ENCODE peak calls at places on chromosome 5, in five cellular contexts. One of them, this sample, is unnamed.

GRCh38 chr5:138449501-138450239 is 10.8 kb downstream of the REEP2 start:
- DNase-seq in fibroblast of lung: peak
- DNase-seq in mammary epithelial cell: peak
- DNase-seq in DND-41: peak
- DNase-seq in adipocyte: peak
- DNase-seq in this sample: no peak

GRCh38 chr5:170149206-170149515 is 43.5 kb downstream of the FOXI1 start:
- DNase-seq in DND-41: no peak
- DNase-seq in mammary epithelial cell: no peak
- DNase-seq in adipocyte: no peak
- DNase-seq in fibroblast of lung: no peak
- DNase-seq in this sample: no peak

GRCh38 chr5:42811591-42812392 is at the start of gene SELENOP:
- DNase-seq in DND-41: no peak
- DNase-seq in mammary epithelial cell: peak
- DNase-seq in adipocyte: no peak
- DNase-seq in fibroblast of lung: no peak
- DNase-seq in this sample: peak

GRCh38 chr5:83450183-83450839 is 21.2 kb upstream of the VCAN start:
- DNase-seq in fibroblast of lung: no peak
- DNase-seq in mammary epithelial cell: peak
- DNase-seq in adipocyte: no peak
- DNase-seq in DND-41: no peak
- DNase-seq in this sample: no peak

GRCh38 chr5:82356808-82357671 is 78.9 kb upstream of the RPS23 start:
- DNase-seq in fibroblast of lung: peak
- DNase-seq in mammary epithelial cell: peak
- DNase-seq in DND-41: peak
- DNase-seq in adipocyte: peak
- DNase-seq in this sample: no peak

GRCh38 chr5:99138911-99139310 is 210.1 kb upstream of the CHD1 start:
- DNase-seq in fibroblast of lung: no peak
- DNase-seq in adipocyte: no peak
- DNase-seq in DND-41: no peak
- DNase-seq in mammary epithelial cell: no peak
- DNase-seq in this sample: no peak

GRCh38 chr5:6820851-6821479 is 107.7 kb downstream of the TENT4A start:
- DNase-seq in DND-41: peak
- DNase-seq in mammary epithelial cell: no peak
- DNase-seq in fibroblast of lung: no peak
- DNase-seq in adipocyte: no peak
- DNase-seq in this sample: peak

GRCh38 chr5:148615644-148616283 is 38.6 kb downstream of the HTR4 start:
- DNase-seq in adipocyte: peak
- DNase-seq in DND-41: no peak
- DNase-seq in mammary epithelial cell: peak
- DNase-seq in fibroblast of lung: peak
- DNase-seq in this sample: no peak

GRCh38 chr5:571791-572190 is 40.3 kb upstream of the CEP72 start:
- DNase-seq in DND-41: no peak
- DNase-seq in adipocyte: no peak
- DNase-seq in fibroblast of lung: no peak
- DNase-seq in mammary epithelial cell: no peak
- DNase-seq in this sample: no peak

GRCh38 chr5:60339691-60340191 is 360.2 kb downstream of the DEPDC1B start:
- DNase-seq in mammary epithelial cell: no peak
- DNase-seq in fibroblast of lung: peak
- DNase-seq in DND-41: no peak
- DNase-seq in adipocyte: no peak
- DNase-seq in this sample: no peak

GRCh38 chr5:131952286-131952857 is 6.9 kb upstream of the MEIKIN start:
- DNase-seq in DND-41: no peak
- DNase-seq in adipocyte: peak
- DNase-seq in mammary epithelial cell: no peak
- DNase-seq in fibroblast of lung: no peak
- DNase-seq in this sample: no peak

GRCh38 chr5:57650360-57651069 is 167.9 kb upstream of the ACTBL2 start:
- DNase-seq in DND-41: peak
- DNase-seq in adipocyte: peak
- DNase-seq in mammary epithelial cell: peak
- DNase-seq in fibroblast of lung: peak
- DNase-seq in this sample: peak

GRCh38 chr5:132094393-132095076 is 20.9 kb downstream of the CSF2 start:
- DNase-seq in fibroblast of lung: peak
- DNase-seq in mammary epithelial cell: peak
- DNase-seq in adipocyte: peak
- DNase-seq in DND-41: no peak
- DNase-seq in this sample: no peak

GRCh38 chr5:36878421-36879088 is 2.0 kb downstream of the NIPBL start:
- DNase-seq in fibroblast of lung: peak
- DNase-seq in mammary epithelial cell: peak
- DNase-seq in DND-41: no peak
- DNase-seq in adipocyte: peak
- DNase-seq in this sample: no peak

GRCh38 chr5:1656271-1656975 is 132.7 kb upstream of the LPCAT1 start:
- DNase-seq in fibroblast of lung: no peak
- DNase-seq in mammary epithelial cell: no peak
- DNase-seq in adipocyte: no peak
- DNase-seq in DND-41: no peak
- DNase-seq in this sample: no peak

GRCh38 chr5:128869970-128870747 is 95.1 kb upstream of the SLC27A6 start:
- DNase-seq in adipocyte: peak
- DNase-seq in fibroblast of lung: no peak
- DNase-seq in DND-41: no peak
- DNase-seq in mammary epithelial cell: no peak
- DNase-seq in this sample: no peak

GRCh38 chr5:170057311-170057710 is 48.4 kb upstream of the FOXI1 start:
- DNase-seq in adipocyte: no peak
- DNase-seq in DND-41: no peak
- DNase-seq in fibroblast of lung: no peak
- DNase-seq in mammary epithelial cell: no peak
- DNase-seq in this sample: no peak

GRCh38 chr5:1021136-1021968 is 12.8 kb downstream of the NKD2 start:
- DNase-seq in mammary epithelial cell: no peak
- DNase-seq in fibroblast of lung: no peak
- DNase-seq in DND-41: no peak
- DNase-seq in adipocyte: peak
- DNase-seq in this sample: no peak

GRCh38 chr5:172741206-172741582 is 29.8 kb downstream of the DUSP1 start:
- DNase-seq in DND-41: no peak
- DNase-seq in adipocyte: no peak
- DNase-seq in mammary epithelial cell: no peak
- DNase-seq in fibroblast of lung: no peak
- DNase-seq in this sample: no peak
- H3K9ac ChIP-seq in DND-41: no peak
- H3K9ac ChIP-seq in adipocyte: peak
- H3K9ac ChIP-seq in mammary epithelial cell: peak
- H3K9ac ChIP-seq in fibroblast of lung: peak
- H3K9ac ChIP-seq in this sample: no peak

GRCh38 chr5:157388148-157388547 is 71.9 kb upstream of the NIPAL4 start:
- DNase-seq in fibroblast of lung: peak
- DNase-seq in mammary epithelial cell: no peak
- DNase-seq in adipocyte: peak
- DNase-seq in DND-41: no peak
- DNase-seq in this sample: no peak
- H3K9ac ChIP-seq in fibroblast of lung: no peak
- H3K9ac ChIP-seq in mammary epithelial cell: no peak
- H3K9ac ChIP-seq in adipocyte: no peak
- H3K9ac ChIP-seq in DND-41: no peak
- H3K9ac ChIP-seq in this sample: no peak

GRCh38 chr5:69038539-69038938 is 55.3 kb upstream of the SLC30A5 start:
- DNase-seq in mammary epithelial cell: no peak
- DNase-seq in fibroblast of lung: no peak
- DNase-seq in DND-41: no peak
- DNase-seq in adipocyte: no peak
- DNase-seq in this sample: no peak

GRCh38 chr5:69046375-69046957 is 47.3 kb upstream of the SLC30A5 start:
- DNase-seq in adipocyte: peak
- DNase-seq in fibroblast of lung: peak
- DNase-seq in mammary epithelial cell: no peak
- DNase-seq in DND-41: no peak
- DNase-seq in this sample: no peak

GRCh38 chr5:69042500-69042899 is 51.3 kb upstream of the SLC30A5 start:
- DNase-seq in DND-41: peak
- DNase-seq in adipocyte: no peak
- DNase-seq in fibroblast of lung: no peak
- DNase-seq in mammary epithelial cell: no peak
- DNase-seq in this sample: no peak

GRCh38 chr5:69039829-69040228 is 54.0 kb upstream of the SLC30A5 start:
- DNase-seq in fibroblast of lung: no peak
- DNase-seq in adipocyte: no peak
- DNase-seq in DND-41: no peak
- DNase-seq in mammary epithelial cell: no peak
- DNase-seq in this sample: no peak

DNA sequence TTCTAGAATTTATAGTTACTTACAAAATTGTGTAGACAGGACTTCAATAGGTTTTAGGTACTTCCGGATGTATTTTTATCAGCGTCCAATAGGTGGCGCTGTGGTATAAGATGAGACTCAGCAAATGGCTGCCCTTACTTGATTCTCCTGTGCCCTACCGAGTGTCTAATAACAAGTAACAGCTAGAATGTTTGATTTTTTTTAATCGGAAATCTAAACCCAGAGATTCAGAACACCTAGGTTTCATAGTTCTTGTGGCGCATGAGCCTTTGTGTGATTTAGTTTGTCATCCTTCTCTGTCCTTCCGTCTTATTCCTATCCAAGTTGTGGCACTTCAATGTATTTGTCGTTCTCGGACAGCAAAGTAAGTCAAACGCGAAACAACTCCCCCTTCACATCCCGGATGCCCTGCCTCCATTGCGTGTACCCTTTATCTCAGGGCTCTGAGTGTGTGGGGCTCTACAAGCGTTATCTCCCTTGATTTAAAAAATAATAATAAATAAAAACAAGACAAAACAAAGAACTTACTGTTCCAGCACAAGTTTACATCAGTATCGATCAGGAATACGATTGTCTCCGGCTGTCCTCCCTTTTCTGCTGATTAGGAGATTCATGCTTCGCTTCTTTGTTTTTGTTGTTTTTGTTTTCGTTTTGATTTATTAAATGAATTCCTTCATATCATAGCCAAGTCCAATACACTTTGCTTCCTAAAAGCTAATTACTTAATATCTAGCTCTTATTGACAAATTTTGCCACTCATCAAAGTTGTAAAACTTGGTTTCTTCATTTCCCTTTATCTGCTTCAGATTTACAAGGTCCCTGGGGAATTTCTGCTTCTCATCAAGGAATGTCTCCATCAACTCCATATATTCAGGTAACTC is 50.7 kb upstream of the SLC30A5 start:
- DNase-seq in mammary epithelial cell: peak
- DNase-seq in DND-41: peak
- DNase-seq in adipocyte: peak
- DNase-seq in fibroblast of lung: peak
- DNase-seq in this sample: peak
- H3K9ac ChIP-seq in mammary epithelial cell: no peak
- H3K9ac ChIP-seq in DND-41: peak
- H3K9ac ChIP-seq in adipocyte: peak
- H3K9ac ChIP-seq in fibroblast of lung: peak
- H3K9ac ChIP-seq in this sample: no peak

DNA sequence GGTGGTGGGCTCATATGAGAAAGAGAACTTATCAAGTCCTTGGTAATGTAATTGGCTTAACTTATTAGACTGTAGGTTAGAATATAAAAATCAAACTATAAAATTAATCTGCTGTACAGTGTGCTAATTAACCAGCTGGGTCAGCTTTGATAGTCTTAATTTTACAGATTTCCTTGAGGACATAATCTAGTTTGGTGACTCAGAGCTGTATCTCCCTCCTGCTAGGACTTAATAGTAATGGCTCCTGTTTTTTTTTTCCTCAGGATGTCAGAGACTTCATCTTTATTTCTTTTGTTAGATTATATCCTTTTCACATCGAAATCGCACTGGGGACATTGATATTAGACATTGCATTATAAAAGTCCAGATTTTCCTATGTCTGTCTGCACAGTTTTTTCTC is 346.3 kb upstream of the RIOK2 start:
- DNase-seq in fibroblast of lung: peak
- DNase-seq in mammary epithelial cell: no peak
- DNase-seq in DND-41: no peak
- DNase-seq in adipocyte: no peak
- DNase-seq in this sample: no peak
- H3K9ac ChIP-seq in fibroblast of lung: no peak
- H3K9ac ChIP-seq in mammary epithelial cell: no peak
- H3K9ac ChIP-seq in DND-41: no peak
- H3K9ac ChIP-seq in adipocyte: no peak
- H3K9ac ChIP-seq in this sample: no peak

GRCh38 chr5:133251296-133252132 is 199.7 kb downstream of the HSPA4 start:
- DNase-seq in DND-41: peak
- DNase-seq in mammary epithelial cell: peak
- DNase-seq in fibroblast of lung: no peak
- DNase-seq in adipocyte: no peak
- DNase-seq in this sample: no peak

GRCh38 chr5:133254803-133255202 is 203.0 kb downstream of the HSPA4 start:
- DNase-seq in DND-41: no peak
- DNase-seq in adipocyte: no peak
- DNase-seq in fibroblast of lung: no peak
- DNase-seq in mammary epithelial cell: no peak
- DNase-seq in this sample: no peak

GRCh38 chr5:133253076-133253475 is 201.3 kb downstream of the HSPA4 start:
- DNase-seq in fibroblast of lung: no peak
- DNase-seq in adipocyte: no peak
- DNase-seq in DND-41: no peak
- DNase-seq in mammary epithelial cell: no peak
- DNase-seq in this sample: no peak

GRCh38 chr5:133252133-133252480 is 200.3 kb downstream of the HSPA4 start:
- DNase-seq in fibroblast of lung: no peak
- DNase-seq in mammary epithelial cell: no peak
- DNase-seq in DND-41: no peak
- DNase-seq in adipocyte: no peak
- DNase-seq in this sample: no peak

GRCh38 chr5:133253661-133254060 is 201.8 kb downstream of the HSPA4 start:
- DNase-seq in DND-41: no peak
- DNase-seq in fibroblast of lung: no peak
- DNase-seq in adipocyte: no peak
- DNase-seq in mammary epithelial cell: no peak
- DNase-seq in this sample: no peak
- H3K9ac ChIP-seq in DND-41: no peak
- H3K9ac ChIP-seq in fibroblast of lung: no peak
- H3K9ac ChIP-seq in adipocyte: no peak
- H3K9ac ChIP-seq in mammary epithelial cell: no peak
- H3K9ac ChIP-seq in this sample: no peak

DNA sequence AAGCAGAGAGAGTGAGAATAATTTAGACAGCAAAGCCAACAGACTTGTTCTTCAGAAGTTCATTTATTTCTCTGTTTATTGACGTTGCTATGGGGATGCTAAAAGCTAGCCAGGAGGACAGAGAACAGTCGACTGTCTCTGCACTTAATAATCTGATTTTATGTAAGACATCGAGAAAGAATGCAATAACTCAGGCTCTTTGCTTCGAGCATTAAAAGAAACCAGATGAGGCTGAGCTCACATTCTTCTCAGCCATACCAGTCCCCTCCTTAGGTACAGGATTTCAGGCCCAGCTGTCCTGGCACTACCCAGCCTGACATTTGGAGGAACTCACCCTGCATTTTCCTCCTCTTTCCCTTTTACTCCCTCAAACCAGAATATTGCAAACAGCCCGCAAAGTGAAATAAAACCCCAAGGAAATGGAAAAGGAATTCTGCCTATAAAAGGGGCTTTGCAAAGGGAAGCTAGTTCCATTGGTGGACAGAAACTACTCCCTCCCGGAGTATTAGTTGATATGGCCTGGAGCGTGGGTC is 44.5 kb upstream of the DPYSL3 start:
- DNase-seq in adipocyte: peak
- DNase-seq in mammary epithelial cell: peak
- DNase-seq in DND-41: no peak
- DNase-seq in fibroblast of lung: peak
- DNase-seq in this sample: no peak
- H3K9ac ChIP-seq in adipocyte: peak
- H3K9ac ChIP-seq in mammary epithelial cell: no peak
- H3K9ac ChIP-seq in DND-41: no peak
- H3K9ac ChIP-seq in fibroblast of lung: peak
- H3K9ac ChIP-seq in this sample: no peak

This sample was measured in NT2/D1.